ENCODE peak calls at places on chromosomes 4 and X, in seven cellular contexts. N, K, J, G, E, V and Y are unnamed samples. For H3K4me1 and H3K27me3, the result is how much of the 10 kb centered on the place peaks cover.

GRCh38 chr4:154998284-154998683 is 210.2 kb upstream of the NPY2R start:
- DNase-seq in K (no peak), E (no peak), V (no peak), J (no peak), G (peak), N (no peak), Y (no peak)

GRCh38 chr4:166422475-166422874 is 549.4 kb downstream of the TLL1 start:
- DNase-seq in K (no peak), G (peak), V (no peak), J (peak), E (no peak), N (no peak), Y (no peak)

GRCh38 chr4:101853028-101853427 is 62.5 kb downstream of the BANK1 start:
- DNase-seq in G (no peak), V (no peak), E (no peak), N (no peak), J (no peak), K (no peak), Y (no peak)

GRCh38 chrX:3576886-3577516 is 136.4 kb downstream of the PRKX start:
- DNase-seq in K (no peak), G (peak), J (no peak), V (no peak), N (no peak), E (no peak), Y (no peak)

GRCh38 chrX:68498508-68499379 is at the start of gene YIPF6:
- DNase-seq in G (peak), E (peak), K (peak), J (peak), V (peak), N (peak), Y (peak)

GRCh38 chrX:100731441-100732281 is at the start of gene SYTL4:
- DNase-seq in J (no peak), K (peak), G (peak), E (peak), V (peak), N (peak), Y (no peak)

GRCh38 chr4:36255575-36255974 is 11.3 kb upstream of the ARAP2 start:
- DNase-seq in J (no peak), K (no peak), G (no peak), E (no peak), V (no peak), N (no peak), Y (no peak)

GRCh38 chr4:6963139-6963611 is 53.5 kb downstream of the TBC1D14 start:
- DNase-seq in J (no peak), E (peak), N (no peak), V (no peak), K (no peak), G (no peak), Y (no peak)

GRCh38 chr4:74555231-74555630 is 110.3 kb downstream of the AREG start:
- DNase-seq in V (no peak), J (peak), N (no peak), K (no peak), E (no peak), G (peak), Y (no peak)

GRCh38 chr4:77104405-77105292 is 28.9 kb upstream of the CCNI start:
- DNase-seq in V (no peak), E (peak), G (peak), K (peak), N (peak), J (peak), Y (peak)

GRCh38 chr4:170008376-170008775 is 17.8 kb downstream of the MFAP3L start:
- DNase-seq in V (no peak), K (no peak), E (no peak), J (peak), G (peak), N (no peak), Y (no peak)
- H3K4me1 ChIP-seq in V (under half), K (under half), E (under half), J (under half), G (under half), N (under half), Y (under half)

GRCh38 chr4:84498203-84499026 is 677 bp downstream of the NKX6-1 start:
- DNase-seq in J (peak), K (no peak), N (no peak), V (peak), E (no peak), G (peak), Y (no peak)

GRCh38 chr4:84497220-84497834 is 1.8 kb downstream of the NKX6-1 start:
- DNase-seq in V (peak), N (no peak), E (no peak), K (no peak), G (peak), J (no peak), Y (no peak)

GRCh38 chr4:84497835-84498202 is 1.3 kb downstream of the NKX6-1 start:
- DNase-seq in J (no peak), G (no peak), V (no peak), K (no peak), N (no peak), E (no peak), Y (no peak)

GRCh38 chr4:84495448-84496221 is 3.5 kb downstream of the NKX6-1 start:
- DNase-seq in V (no peak), E (no peak), G (no peak), K (no peak), N (no peak), J (no peak), Y (no peak)

GRCh38 chr4:84496356-84497219 is 2.5 kb downstream of the NKX6-1 start:
- DNase-seq in G (no peak), K (no peak), N (no peak), J (no peak), V (peak), E (no peak), Y (no peak)
- H3K4me3 ChIP-seq in G (no peak), K (no peak), N (no peak), J (no peak), V (no peak), E (peak), Y (no peak)

DNA sequence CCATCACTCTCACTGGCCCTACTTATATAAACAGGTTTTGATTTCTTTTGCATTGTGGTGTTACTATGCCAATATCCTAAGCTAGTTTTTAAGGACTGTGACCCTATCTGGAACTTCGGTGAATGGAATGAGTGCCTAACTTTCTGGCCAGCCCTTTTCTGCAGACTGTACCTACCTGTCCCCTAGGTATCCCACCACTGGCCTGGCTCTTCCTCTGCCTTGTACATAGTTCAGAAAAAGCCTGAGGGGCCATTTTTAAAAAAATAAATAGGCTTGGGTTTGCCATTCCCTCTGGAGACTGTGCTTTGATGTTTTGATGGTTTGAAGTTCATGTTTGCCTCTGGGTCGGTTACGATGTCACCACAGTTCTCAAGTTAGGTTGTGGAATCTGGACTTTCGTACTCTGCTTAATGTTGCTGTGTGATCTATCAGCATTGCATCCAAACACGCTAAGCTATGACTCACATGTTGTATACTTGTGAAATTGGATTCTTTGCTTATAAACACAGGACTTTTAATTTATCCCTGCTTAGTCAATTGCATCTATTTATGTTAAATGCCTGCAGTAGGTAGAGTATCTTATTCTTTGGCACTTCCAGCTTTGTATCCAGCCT is 182.0 kb downstream of the ANKRD50 start:
- DNase-seq in N (no peak), E (no peak), J (peak), G (peak), V (no peak), K (no peak), Y (no peak)
- H3K27me3 ChIP-seq in N (under half), E (under half), J (under half), G (under half), V (under half), K (under half), Y (under half)

GRCh38 chr4:113639311-113639710 is 122.2 kb downstream of the CAMK2D start:
- DNase-seq in N (no peak), G (no peak), E (no peak), K (no peak), V (no peak), J (no peak), Y (no peak)
- H3K4me1 ChIP-seq in N (half or more), G (under half), E (under half), K (under half), V (under half), J (under half), Y (under half)

GRCh38 chrX:30309139-30309571 is at the start of gene NR0B1:
- DNase-seq in K (no peak), E (no peak), N (no peak), V (no peak), G (peak), J (no peak), Y (no peak)
- H3K4me3 ChIP-seq in K (no peak), E (peak), N (peak), V (peak), G (peak), J (peak), Y (no peak)

DNA sequence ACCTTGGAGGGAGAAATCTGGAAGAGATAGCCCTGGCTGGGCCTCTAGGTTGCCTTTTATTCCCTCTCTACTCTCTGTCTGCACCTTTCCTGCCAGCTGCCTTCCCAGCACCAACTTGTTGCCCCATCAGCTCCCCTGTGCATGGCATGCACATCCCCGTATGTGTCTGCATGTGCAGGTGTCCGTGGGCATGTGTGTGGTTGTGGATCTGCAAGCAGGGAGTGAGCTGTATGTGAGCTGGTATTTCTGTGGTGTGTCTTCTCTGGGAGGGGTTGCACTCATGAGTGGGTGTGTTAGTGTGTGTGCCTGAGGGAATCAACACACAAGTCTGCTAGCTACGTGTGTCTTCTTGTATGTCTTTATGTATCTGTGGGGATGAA is 9.9 kb downstream of the L1CAM start:
- DNase-seq in V (no peak), J (no peak), N (no peak), E (no peak), K (no peak), G (no peak), Y (no peak)
- H3K27me3 ChIP-seq in V (under half), J (under half), N (under half), E (under half), K (under half), G (under half), Y (under half)